ENCODE peak calls at places on chromosomes 3 and 15, in seven cellular contexts. W is Calu3; S is left ventricle myocardium inferior; E is activated CD4-positive, alpha-beta T cell treated with anti-CD3 and anti-CD28 coated beads, Interleukin-2, amount 50 U/mL, for 1 hour; L is NCI-H1930; M is activated naive CD8-positive, alpha-beta T cell treated with anti-CD3 and anti-CD28 coated beads for 36 hours; B is HAP-1. K is an unnamed sample.
A peak's percentile ranks its signal among the peaks of the same experiment; 100 is the strongest.

GRCh38 chr15:26260517-26261133 is 397.5 kb upstream of the ATP10A start:
- DNase-seq in W (peak; percentile 1), S (no peak), E (peak; percentile 7), L (no peak), M (peak; percentile 19), B (peak; percentile 63), K (peak; percentile 12)

GRCh38 chr3:66466606-66467270 is 34.1 kb downstream of the LRIG1 start:
- DNase-seq in W (no peak), S (no peak), E (no peak), L (no peak), M (no peak), B (no peak), K (no peak)

GRCh38 chr3:74613060-74613459 is 1.4 kb downstream of the CNTN3 start:
- DNase-seq in W (no peak), S (no peak), E (no peak), L (no peak), M (no peak), B (no peak), K (no peak)

GRCh38 chr15:76312540-76313174 is 1.4 kb upstream of the ETFA start:
- DNase-seq in W (peak; percentile 48), S (no peak), E (no peak), L (no peak), M (no peak), B (no peak), K (no peak)

GRCh38 chr15:88456733-88457132 is 10.5 kb downstream of the MRPL46 start:
- DNase-seq in W (no peak), S (no peak), E (no peak), L (no peak), M (no peak), B (no peak), K (no peak)

GRCh38 chr3:181457190-181457589 is 254.5 kb upstream of the SOX2 start:
- DNase-seq in W (no peak), S (no peak), E (no peak), L (no peak), M (no peak), B (no peak), K (no peak)

GRCh38 chr15:57217716-57218598 is 158.3 kb upstream of the CGNL1 start:
- DNase-seq in W (no peak), S (no peak), E (no peak), L (no peak), M (no peak), B (peak; percentile 93), K (no peak)

GRCh38 chr3:185717121-185717520 is 107.7 kb downstream of the IGF2BP2 start:
- DNase-seq in W (no peak), S (no peak), E (no peak), L (no peak), M (no peak), B (no peak), K (no peak)

GRCh38 chr15:80455668-80456442 is 51.7 kb downstream of the ARNT2 start:
- DNase-seq in W (peak; percentile 75), S (no peak), E (peak; percentile 41), L (peak; percentile 9), M (peak; percentile 43), B (peak; percentile 80), K (peak; percentile 30)

GRCh38 chr3:45994661-45995369 is 809 bp downstream of the FYCO1 start:
- DNase-seq in W (no peak), S (no peak), E (peak; percentile 15), L (no peak), M (peak; percentile 69), B (peak; percentile 9), K (no peak)

GRCh38 chr3:194141415-194142155 is 5.6 kb downstream of the HES1 start:
- DNase-seq in W (peak; percentile 97), S (peak; percentile 94), E (peak; percentile 45), L (no peak), M (peak; percentile 75), B (peak; percentile 95), K (peak; percentile 59)

GRCh38 chr3:15300318-15301078 is 31.9 kb downstream of the SH3BP5 start:
- DNase-seq in W (peak; percentile 22), S (no peak), E (no peak), L (no peak), M (no peak), B (no peak), K (no peak)

GRCh38 chr15:101470548-101471239 is 18.8 kb downstream of the PCSK6 start:
- DNase-seq in W (no peak), S (no peak), E (no peak), L (no peak), M (no peak), B (no peak), K (no peak)

GRCh38 chr15:64249406-64249805 is 86.6 kb upstream of the PPIB start:
- DNase-seq in W (peak; percentile 9), S (no peak), E (no peak), L (no peak), M (no peak), B (no peak), K (no peak)

K was measured in naive B cell.